ENCODE peak calls at places on chromosome 17, in eight cellular contexts. One of them, this sample, is unnamed.

GRCh38 chr17:30393911-30394867 is 15.5 kb downstream of the CPD start:
- DNase-seq in stomach: no peak
- DNase-seq in left lung: no peak
- DNase-seq in upper lobe of right lung: no peak
- DNase-seq in lung: no peak
- DNase-seq in cardiac muscle cell: no peak
- DNase-seq in H9: no peak
- DNase-seq in GM13976: no peak
- DNase-seq in this sample: no peak

GRCh38 chr17:61053469-61053868 is 346.2 kb upstream of the TBX2 start:
- DNase-seq in stomach: no peak
- DNase-seq in left lung: no peak
- DNase-seq in upper lobe of right lung: no peak
- DNase-seq in lung: no peak
- DNase-seq in cardiac muscle cell: no peak
- DNase-seq in H9: no peak
- DNase-seq in GM13976: no peak
- DNase-seq in this sample: no peak

GRCh38 chr17:8468988-8469387 is 33.3 kb downstream of the NDEL1 start:
- DNase-seq in stomach: no peak
- DNase-seq in left lung: no peak
- DNase-seq in upper lobe of right lung: no peak
- DNase-seq in lung: no peak
- DNase-seq in cardiac muscle cell: no peak
- DNase-seq in H9: no peak
- DNase-seq in GM13976: no peak
- DNase-seq in this sample: no peak

GRCh38 chr17:42667088-42667951 is 8.2 kb downstream of the TUBG2 start:
- DNase-seq in stomach: peak; percentile 60
- DNase-seq in left lung: peak; percentile 67
- DNase-seq in upper lobe of right lung: no peak
- DNase-seq in lung: peak; percentile 63
- DNase-seq in cardiac muscle cell: peak; percentile 80
- DNase-seq in H9: peak; percentile 58
- DNase-seq in GM13976: no peak
- DNase-seq in this sample: peak; percentile 94

GRCh38 chr17:64180089-64180488 is 50.1 kb upstream of the ERN1 start:
- DNase-seq in stomach: no peak
- DNase-seq in left lung: no peak
- DNase-seq in upper lobe of right lung: no peak
- DNase-seq in lung: no peak
- DNase-seq in cardiac muscle cell: peak; percentile 79
- DNase-seq in H9: no peak
- DNase-seq in GM13976: no peak
- DNase-seq in this sample: no peak

GRCh38 chr17:57862990-57863667 is 13.3 kb upstream of the MRPS23 start:
- DNase-seq in stomach: no peak
- DNase-seq in left lung: no peak
- DNase-seq in upper lobe of right lung: peak; percentile 42
- DNase-seq in lung: no peak
- DNase-seq in cardiac muscle cell: no peak
- DNase-seq in H9: peak; percentile 46
- DNase-seq in GM13976: no peak
- DNase-seq in this sample: no peak

GRCh38 chr17:72997559-72997958 is 94.9 kb downstream of the SLC39A11 start:
- DNase-seq in stomach: no peak
- DNase-seq in left lung: no peak
- DNase-seq in upper lobe of right lung: no peak
- DNase-seq in lung: no peak
- DNase-seq in cardiac muscle cell: peak; percentile 62
- DNase-seq in H9: peak; percentile 5
- DNase-seq in GM13976: no peak
- DNase-seq in this sample: no peak

GRCh38 chr17:55743103-55743679 is 7.7 kb upstream of the PCTP start:
- DNase-seq in stomach: peak; percentile 46
- DNase-seq in left lung: no peak
- DNase-seq in upper lobe of right lung: no peak
- DNase-seq in lung: peak; percentile 49
- DNase-seq in cardiac muscle cell: no peak
- DNase-seq in H9: no peak
- DNase-seq in GM13976: no peak
- DNase-seq in this sample: peak; percentile 93

GRCh38 chr17:16425698-16426659 is 10.6 kb downstream of the TRPV2 start:
- DNase-seq in stomach: peak; percentile 40
- DNase-seq in left lung: no peak
- DNase-seq in upper lobe of right lung: no peak
- DNase-seq in lung: no peak
- DNase-seq in cardiac muscle cell: no peak
- DNase-seq in H9: peak; percentile 32
- DNase-seq in GM13976: no peak
- DNase-seq in this sample: no peak

GRCh38 chr17:16430650-16431049 is 15.3 kb downstream of the TRPV2 start:
- DNase-seq in stomach: no peak
- DNase-seq in left lung: no peak
- DNase-seq in upper lobe of right lung: no peak
- DNase-seq in lung: no peak
- DNase-seq in cardiac muscle cell: no peak
- DNase-seq in H9: no peak
- DNase-seq in GM13976: no peak
- DNase-seq in this sample: no peak

GRCh38 chr17:16427020-16427419 is 11.6 kb downstream of the TRPV2 start:
- DNase-seq in stomach: no peak
- DNase-seq in left lung: no peak
- DNase-seq in upper lobe of right lung: no peak
- DNase-seq in lung: no peak
- DNase-seq in cardiac muscle cell: no peak
- DNase-seq in H9: no peak
- DNase-seq in GM13976: no peak
- DNase-seq in this sample: no peak

GRCh38 chr17:16425202-16425601 is 9.8 kb downstream of the TRPV2 start:
- DNase-seq in stomach: no peak
- DNase-seq in left lung: no peak
- DNase-seq in upper lobe of right lung: no peak
- DNase-seq in lung: no peak
- DNase-seq in cardiac muscle cell: no peak
- DNase-seq in H9: no peak
- DNase-seq in GM13976: no peak
- DNase-seq in this sample: no peak

GRCh38 chr17:16428098-16428882 is 12.9 kb downstream of the TRPV2 start:
- DNase-seq in stomach: peak; percentile 73
- DNase-seq in left lung: peak; percentile 64
- DNase-seq in upper lobe of right lung: peak; percentile 83
- DNase-seq in lung: peak; percentile 62
- DNase-seq in cardiac muscle cell: peak; percentile 80
- DNase-seq in H9: peak; percentile 85
- DNase-seq in GM13976: no peak
- DNase-seq in this sample: peak; percentile 39
- TF ChIP-seq CTCF in stomach: peak; percentile 49
- TF ChIP-seq CTCF in left lung: peak; percentile 60
- TF ChIP-seq CTCF in upper lobe of right lung: peak; percentile 69
- TF ChIP-seq CTCF in lung: peak; percentile 34
- TF ChIP-seq CTCF in cardiac muscle cell: peak; percentile 82
- TF ChIP-seq CTCF in H9: peak; percentile 73
- TF ChIP-seq CTCF in GM13976: peak; percentile 26
- TF ChIP-seq CTCF in this sample: peak; percentile 83

GRCh38 chr17:75853410-75853809 is 1.7 kb downstream of the WBP2 start:
- DNase-seq in stomach: no peak
- DNase-seq in left lung: no peak
- DNase-seq in upper lobe of right lung: no peak
- DNase-seq in lung: no peak
- DNase-seq in cardiac muscle cell: no peak
- DNase-seq in H9: no peak
- DNase-seq in GM13976: no peak
- DNase-seq in this sample: peak; percentile 22

GRCh38 chr17:75854111-75854748 is 905 bp downstream of the WBP2 start:
- DNase-seq in stomach: no peak
- DNase-seq in left lung: no peak
- DNase-seq in upper lobe of right lung: no peak
- DNase-seq in lung: no peak
- DNase-seq in cardiac muscle cell: peak; percentile 62
- DNase-seq in H9: peak; percentile 44
- DNase-seq in GM13976: no peak
- DNase-seq in this sample: peak; percentile 69

GRCh38 chr17:75854881-75855309 is 240 bp downstream of the WBP2 start:
- DNase-seq in stomach: no peak
- DNase-seq in left lung: peak; percentile 59
- DNase-seq in upper lobe of right lung: peak; percentile 82
- DNase-seq in lung: peak; percentile 59
- DNase-seq in cardiac muscle cell: no peak
- DNase-seq in H9: no peak
- DNase-seq in GM13976: no peak
- DNase-seq in this sample: no peak

GRCh38 chr17:75855310-75856061 is at the start of gene WBP2:
- DNase-seq in stomach: peak; percentile 98
- DNase-seq in left lung: peak; percentile 98
- DNase-seq in upper lobe of right lung: peak; percentile 98
- DNase-seq in lung: peak; percentile 99
- DNase-seq in cardiac muscle cell: peak; percentile 100
- DNase-seq in H9: peak; percentile 100
- DNase-seq in GM13976: peak; percentile 97
- DNase-seq in this sample: peak; percentile 100

DNA sequence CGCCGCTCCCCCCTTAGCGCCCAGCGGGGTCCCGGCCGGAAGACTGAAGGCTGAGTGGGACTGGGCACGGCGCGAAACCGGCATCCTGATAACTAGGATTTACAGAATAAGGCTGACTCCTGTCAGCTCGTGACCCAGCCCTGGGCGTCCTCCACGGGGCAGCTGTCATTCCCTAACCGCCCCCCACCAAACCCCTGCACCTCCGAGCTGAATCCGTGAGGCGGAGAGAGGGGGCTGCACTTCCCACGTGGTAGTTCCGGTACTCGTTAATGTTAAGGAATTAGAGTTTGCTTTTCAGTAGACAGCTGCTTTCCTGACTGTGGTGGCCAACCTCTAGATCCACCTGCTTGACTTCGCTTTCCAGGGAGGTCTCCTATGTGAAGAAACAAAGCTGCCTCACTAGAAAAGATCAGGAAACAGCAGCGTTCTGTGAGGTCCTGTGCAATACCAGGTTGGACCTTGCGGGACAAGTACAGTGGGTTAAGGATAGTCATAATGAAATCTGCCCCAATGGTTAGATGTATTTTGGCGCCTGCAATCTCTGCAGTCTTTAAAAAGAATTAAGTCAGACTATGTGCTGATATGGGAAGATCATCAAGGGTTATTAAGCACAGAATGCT is 1.0 kb upstream of the WBP2 start:
- DNase-seq in stomach: peak; percentile 33
- DNase-seq in left lung: no peak
- DNase-seq in upper lobe of right lung: no peak
- DNase-seq in lung: no peak
- DNase-seq in cardiac muscle cell: no peak
- DNase-seq in H9: no peak
- DNase-seq in GM13976: no peak
- DNase-seq in this sample: no peak
- TF ChIP-seq CTCF in stomach: no peak
- TF ChIP-seq CTCF in left lung: no peak
- TF ChIP-seq CTCF in upper lobe of right lung: no peak
- TF ChIP-seq CTCF in lung: no peak
- TF ChIP-seq CTCF in cardiac muscle cell: no peak
- TF ChIP-seq CTCF in H9: no peak
- TF ChIP-seq CTCF in GM13976: no peak
- TF ChIP-seq CTCF in this sample: no peak

GRCh38 chr17:77207689-77208216 is 67.0 kb downstream of the SEC14L1 start:
- DNase-seq in stomach: no peak
- DNase-seq in left lung: no peak
- DNase-seq in upper lobe of right lung: peak; percentile 21
- DNase-seq in lung: no peak
- DNase-seq in cardiac muscle cell: no peak
- DNase-seq in H9: no peak
- DNase-seq in GM13976: no peak
- DNase-seq in this sample: no peak

GRCh38 chr17:77208856-77209255 is 68.1 kb downstream of the SEC14L1 start:
- DNase-seq in stomach: no peak
- DNase-seq in left lung: no peak
- DNase-seq in upper lobe of right lung: no peak
- DNase-seq in lung: no peak
- DNase-seq in cardiac muscle cell: no peak
- DNase-seq in H9: no peak
- DNase-seq in GM13976: no peak
- DNase-seq in this sample: no peak

GRCh38 chr17:77206557-77206956 is 65.8 kb downstream of the SEC14L1 start:
- DNase-seq in stomach: no peak
- DNase-seq in left lung: no peak
- DNase-seq in upper lobe of right lung: no peak
- DNase-seq in lung: no peak
- DNase-seq in cardiac muscle cell: no peak
- DNase-seq in H9: no peak
- DNase-seq in GM13976: no peak
- DNase-seq in this sample: no peak

GRCh38 chr17:77209330-77209748 is 68.6 kb downstream of the SEC14L1 start:
- DNase-seq in stomach: peak; percentile 73
- DNase-seq in left lung: no peak
- DNase-seq in upper lobe of right lung: peak; percentile 27
- DNase-seq in lung: no peak
- DNase-seq in cardiac muscle cell: no peak
- DNase-seq in H9: no peak
- DNase-seq in GM13976: no peak
- DNase-seq in this sample: no peak

GRCh38 chr17:77208217-77208808 is 67.5 kb downstream of the SEC14L1 start:
- DNase-seq in stomach: peak; percentile 73
- DNase-seq in left lung: no peak
- DNase-seq in upper lobe of right lung: no peak
- DNase-seq in lung: no peak
- DNase-seq in cardiac muscle cell: peak; percentile 50
- DNase-seq in H9: no peak
- DNase-seq in GM13976: no peak
- DNase-seq in this sample: no peak
- TF ChIP-seq CTCF in stomach: peak; percentile 64
- TF ChIP-seq CTCF in left lung: no peak
- TF ChIP-seq CTCF in upper lobe of right lung: peak; percentile 19
- TF ChIP-seq CTCF in lung: no peak
- TF ChIP-seq CTCF in cardiac muscle cell: peak; percentile 24
- TF ChIP-seq CTCF in H9: no peak
- TF ChIP-seq CTCF in GM13976: no peak
- TF ChIP-seq CTCF in this sample: no peak

GRCh38 chr17:62722625-62723024 is 85.5 kb downstream of the MARCHF10 start:
- DNase-seq in stomach: no peak
- DNase-seq in left lung: no peak
- DNase-seq in upper lobe of right lung: no peak
- DNase-seq in lung: no peak
- DNase-seq in cardiac muscle cell: no peak
- DNase-seq in H9: no peak
- DNase-seq in GM13976: no peak
- DNase-seq in this sample: no peak

GRCh38 chr17:62719586-62719985 is 88.5 kb downstream of the MARCHF10 start:
- DNase-seq in stomach: no peak
- DNase-seq in left lung: no peak
- DNase-seq in upper lobe of right lung: no peak
- DNase-seq in lung: no peak
- DNase-seq in cardiac muscle cell: no peak
- DNase-seq in H9: no peak
- DNase-seq in GM13976: no peak
- DNase-seq in this sample: no peak

GRCh38 chr17:62717589-62718342 is 90.3 kb downstream of the MRC2 start:
- DNase-seq in stomach: no peak
- DNase-seq in left lung: no peak
- DNase-seq in upper lobe of right lung: no peak
- DNase-seq in lung: no peak
- DNase-seq in cardiac muscle cell: no peak
- DNase-seq in H9: peak; percentile 18
- DNase-seq in GM13976: no peak
- DNase-seq in this sample: no peak

GRCh38 chr17:62718420-62718819 is 89.7 kb downstream of the MARCHF10 start:
- DNase-seq in stomach: no peak
- DNase-seq in left lung: no peak
- DNase-seq in upper lobe of right lung: no peak
- DNase-seq in lung: no peak
- DNase-seq in cardiac muscle cell: peak; percentile 67
- DNase-seq in H9: peak; percentile 21
- DNase-seq in GM13976: no peak
- DNase-seq in this sample: no peak

DNA sequence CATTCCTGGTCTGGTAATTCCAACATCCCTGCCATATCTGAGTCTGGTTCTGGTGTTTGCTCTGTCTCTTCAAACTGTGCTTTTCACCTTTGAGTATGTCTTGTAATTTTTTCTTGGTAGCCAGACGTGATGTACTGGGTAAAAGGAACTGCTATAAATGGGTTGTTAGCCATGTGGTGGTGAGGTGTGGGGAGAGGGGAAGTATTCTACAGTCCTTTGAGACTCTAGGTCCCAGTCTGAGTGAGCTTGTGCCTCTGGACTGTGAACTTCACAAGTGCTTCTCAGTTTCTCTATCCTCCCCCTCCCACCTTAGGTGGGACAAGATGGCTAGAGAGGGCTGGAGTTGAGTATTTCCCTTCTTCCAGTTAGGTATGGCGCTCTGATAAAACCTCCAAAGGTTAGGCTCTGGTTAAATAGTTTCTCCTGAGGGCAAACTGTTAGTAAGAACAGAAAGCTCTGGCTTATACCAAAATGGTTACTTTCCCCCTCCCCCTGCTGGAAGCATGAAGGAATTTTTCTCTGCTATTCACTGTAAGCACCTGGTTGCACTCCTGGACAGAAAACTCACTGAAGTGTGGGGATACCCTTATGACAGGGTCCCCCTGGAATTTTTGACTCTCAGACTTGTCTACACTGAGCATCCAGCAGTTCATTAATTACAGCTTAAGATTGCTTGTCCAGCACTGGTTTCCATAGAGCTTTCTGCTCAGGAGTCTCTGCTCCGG is 87.8 kb downstream of the MARCHF10 start:
- DNase-seq in stomach: no peak
- DNase-seq in left lung: no peak
- DNase-seq in upper lobe of right lung: no peak
- DNase-seq in lung: no peak
- DNase-seq in cardiac muscle cell: no peak
- DNase-seq in H9: peak; percentile 44
- DNase-seq in GM13976: no peak
- DNase-seq in this sample: peak; percentile 51
- TF ChIP-seq CTCF in stomach: no peak
- TF ChIP-seq CTCF in left lung: no peak
- TF ChIP-seq CTCF in upper lobe of right lung: peak; percentile 40
- TF ChIP-seq CTCF in lung: no peak
- TF ChIP-seq CTCF in cardiac muscle cell: peak; percentile 34
- TF ChIP-seq CTCF in H9: peak; percentile 62
- TF ChIP-seq CTCF in GM13976: no peak
- TF ChIP-seq CTCF in this sample: peak; percentile 45